ENCODE peak calls at places on chromosomes 13 and 19, in ten cellular contexts. G is OCI-LY7, Q is mesendoderm, W is neural progenitor cell, Y is DND-41, F is endothelial cell of umbilical vein, P is GM23338, I is PC-3, B is osteoblast, H is IMR-90. C is an unnamed sample.

GRCh38 chr13:40681341-40682051 is 15.1 kb upstream of the FOXO1 start:
- DNase-seq in G (no peak), Q (no peak), W (no peak), Y (no peak), F (peak), P (no peak), I (no peak), B (no peak), H (no peak), C (peak)

GRCh38 chr13:35524192-35524591 is 47.7 kb upstream of the MAB21L1 start:
- DNase-seq in G (no peak), Q (no peak), W (no peak), Y (no peak), F (no peak), P (no peak), I (no peak), B (no peak), H (no peak), C (no peak)

GRCh38 chr19:2567580-2567979 is 91.7 kb downstream of the GADD45B start:
- DNase-seq in G (no peak), Q (no peak), W (no peak), Y (no peak), F (no peak), P (no peak), I (no peak), B (no peak), H (no peak), C (no peak)

GRCh38 chr13:59641758-59642157 is 522.0 kb downstream of the DIAPH3 start:
- DNase-seq in G (no peak), Q (peak), W (no peak), Y (no peak), F (no peak), P (no peak), I (no peak), B (no peak), H (no peak), C (peak)

GRCh38 chr13:45055198-45055901 is 65.0 kb upstream of the GTF2F2 start:
- DNase-seq in G (no peak), Q (no peak), W (no peak), Y (no peak), F (peak), P (no peak), I (peak), B (peak), H (peak), C (peak)

GRCh38 chr13:100392709-100393630 is 195.6 kb downstream of the GGACT start:
- DNase-seq in G (no peak), Q (peak), W (no peak), Y (peak), F (peak), P (peak), I (peak), B (peak), H (peak), C (peak)

GRCh38 chr19:16952046-16952445 is 63.2 kb downstream of the F2RL3 start:
- DNase-seq in G (no peak), Q (no peak), W (no peak), Y (no peak), F (no peak), P (no peak), I (no peak), B (no peak), H (no peak), C (no peak)

GRCh38 chr13:31073859-31074718 is 87.6 kb downstream of the HSPH1 start:
- DNase-seq in G (peak), Q (peak), W (peak), Y (no peak), F (no peak), P (no peak), I (no peak), B (peak), H (peak), C (peak)

GRCh38 chr13:31027136-31027535 is 94.7 kb downstream of the TEX26 start:
- DNase-seq in G (no peak), Q (no peak), W (no peak), Y (no peak), F (no peak), P (no peak), I (no peak), B (no peak), H (no peak), C (no peak)

GRCh38 chr13:110714798-110715394 is 1.4 kb downstream of the ING1 start:
- DNase-seq in G (peak), Q (peak), W (peak), Y (peak), F (no peak), P (peak), I (peak), B (no peak), H (peak), C (peak)

GRCh38 chr13:42354246-42355117 is 82.5 kb downstream of the AKAP11 start:
- DNase-seq in G (peak), Q (peak), W (peak), Y (peak), F (peak), P (peak), I (peak), B (peak), H (peak), C (peak)

GRCh38 chr13:49784886-49785570 is 7.5 kb downstream of the KPNA3 start:
- DNase-seq in G (no peak), Q (no peak), W (no peak), Y (no peak), F (no peak), P (no peak), I (no peak), B (no peak), H (peak), C (no peak)

GRCh38 chr19:38252935-38253691 is 3.1 kb downstream of the PPP1R14A start:
- DNase-seq in G (no peak), Q (no peak), W (peak), Y (no peak), F (no peak), P (no peak), I (no peak), B (peak), H (no peak), C (no peak)

GRCh38 chr13:20711301-20712044 is 8.0 kb downstream of the IL17D start:
- DNase-seq in G (no peak), Q (peak), W (peak), Y (no peak), F (no peak), P (peak), I (no peak), B (no peak), H (no peak), C (no peak)

GRCh38 chr13:95569966-95570365 is 17.4 kb downstream of the CLDN10 start:
- DNase-seq in G (no peak), Q (no peak), W (no peak), Y (no peak), F (no peak), P (no peak), I (no peak), B (no peak), H (no peak), C (no peak)

GRCh38 chr13:34419025-34419424 is 523.0 kb upstream of the NBEA start:
- DNase-seq in G (no peak), Q (no peak), W (no peak), Y (no peak), F (no peak), P (no peak), I (no peak), B (no peak), H (no peak), C (peak)

GRCh38 chr19:41591951-41592562 is 16.1 kb downstream of the CEACAM21 start:
- DNase-seq in G (no peak), Q (no peak), W (no peak), Y (no peak), F (no peak), P (peak), I (no peak), B (no peak), H (no peak), C (no peak)

GRCh38 chr19:43595605-43595998 is 332 bp downstream of the IRGQ start:
- DNase-seq in G (no peak), Q (no peak), W (peak), Y (no peak), F (no peak), P (no peak), I (no peak), B (no peak), H (no peak), C (no peak)

GRCh38 chr19:41871573-41872383 is 5.3 kb upstream of the CD79A start:
- DNase-seq in G (peak), Q (peak), W (no peak), Y (peak), F (no peak), P (peak), I (no peak), B (no peak), H (no peak), C (no peak)

GRCh38 chr19:38360839-38361631 is 13.3 kb upstream of the PSMD8 start:
- DNase-seq in G (no peak), Q (no peak), W (peak), Y (no peak), F (no peak), P (no peak), I (no peak), B (no peak), H (no peak), C (no peak)

GRCh38 chr13:32228330-32229041 is 86.7 kb downstream of the ZAR1L start:
- DNase-seq in G (no peak), Q (peak), W (no peak), Y (no peak), F (no peak), P (peak), I (peak), B (peak), H (peak), C (no peak)

GRCh38 chr19:15934332-15935078 is at the start of gene CYP4F11:
- DNase-seq in G (peak), Q (no peak), W (no peak), Y (peak), F (no peak), P (no peak), I (peak), B (no peak), H (no peak), C (no peak)

GRCh38 chr13:33471182-33471581 is 185.6 kb upstream of the STARD13 start:
- DNase-seq in G (no peak), Q (no peak), W (peak), Y (no peak), F (no peak), P (no peak), I (peak), B (no peak), H (peak), C (peak)

GRCh38 chr13:109162248-109163051 is 533.0 kb downstream of the MYO16 start:
- DNase-seq in G (peak), Q (no peak), W (no peak), Y (peak), F (no peak), P (no peak), I (peak), B (no peak), H (no peak), C (no peak)

GRCh38 chr13:48437381-48437780 is 24.5 kb upstream of the LPAR6 start:
- DNase-seq in G (no peak), Q (no peak), W (no peak), Y (no peak), F (peak), P (no peak), I (no peak), B (no peak), H (peak), C (peak)

GRCh38 chr19:49932731-49933131 is 3.4 kb upstream of the NUP62 start:
- DNase-seq in G (no peak), Q (no peak), W (no peak), Y (peak), F (no peak), P (no peak), I (no peak), B (no peak), H (no peak), C (no peak)

GRCh38 chr13:80259159-80259558 is 81.8 kb downstream of the SPRY2 start:
- DNase-seq in G (no peak), Q (no peak), W (no peak), Y (no peak), F (no peak), P (no peak), I (no peak), B (no peak), H (no peak), C (no peak)

GRCh38 chr13:89695343-89696257 is 1651.9 kb upstream of the MIR17HG start:
- DNase-seq in G (peak), Q (peak), W (peak), Y (no peak), F (peak), P (peak), I (peak), B (no peak), H (peak), C (peak)

GRCh38 chr13:29909975-29910674 is 59.7 kb upstream of the UBL3 start:
- DNase-seq in G (no peak), Q (no peak), W (no peak), Y (no peak), F (no peak), P (no peak), I (peak), B (peak), H (peak), C (peak)

GRCh38 chr19:13808856-13809255 is 13.6 kb downstream of the ZSWIM4 start:
- DNase-seq in G (no peak), Q (no peak), W (no peak), Y (no peak), F (no peak), P (no peak), I (no peak), B (peak), H (no peak), C (no peak)

GRCh38 chr13:30880151-30880551 is 25.9 kb upstream of the MEDAG start:
- DNase-seq in G (no peak), Q (no peak), W (no peak), Y (no peak), F (no peak), P (no peak), I (no peak), B (no peak), H (peak), C (peak)

GRCh38 chr19:46350029-46350757 is 3.3 kb downstream of the PPP5C start:
- DNase-seq in G (peak), Q (no peak), W (no peak), Y (no peak), F (no peak), P (no peak), I (no peak), B (no peak), H (no peak), C (no peak)

GRCh38 chr13:43472344-43472743 is 314.4 kb downstream of the ENOX1 start:
- DNase-seq in G (no peak), Q (no peak), W (no peak), Y (no peak), F (peak), P (no peak), I (no peak), B (no peak), H (no peak), C (no peak)

GRCh38 chr19:3189702-3190469 is 4.2 kb downstream of the NCLN start:
- DNase-seq in G (no peak), Q (no peak), W (no peak), Y (no peak), F (no peak), P (peak), I (no peak), B (no peak), H (no peak), C (no peak)

GRCh38 chr19:47390533-47391488 is 28.5 kb downstream of the MEIS3 start:
- DNase-seq in G (no peak), Q (no peak), W (peak), Y (no peak), F (no peak), P (peak), I (no peak), B (no peak), H (no peak), C (peak)
- H3K4me2 ChIP-seq in G (peak), Q (no peak), W (no peak), Y (no peak), F (no peak), P (no peak), I (no peak), B (no peak), H (no peak), C (no peak)

GRCh38 chr13:28750187-28751045 is 31.6 kb upstream of the SLC46A3 start:
- DNase-seq in G (no peak), Q (no peak), W (no peak), Y (no peak), F (peak), P (no peak), I (peak), B (no peak), H (no peak), C (no peak)
- H3K4me2 ChIP-seq in G (no peak), Q (no peak), W (no peak), Y (no peak), F (no peak), P (no peak), I (peak), B (no peak), H (no peak), C (no peak)

DNA sequence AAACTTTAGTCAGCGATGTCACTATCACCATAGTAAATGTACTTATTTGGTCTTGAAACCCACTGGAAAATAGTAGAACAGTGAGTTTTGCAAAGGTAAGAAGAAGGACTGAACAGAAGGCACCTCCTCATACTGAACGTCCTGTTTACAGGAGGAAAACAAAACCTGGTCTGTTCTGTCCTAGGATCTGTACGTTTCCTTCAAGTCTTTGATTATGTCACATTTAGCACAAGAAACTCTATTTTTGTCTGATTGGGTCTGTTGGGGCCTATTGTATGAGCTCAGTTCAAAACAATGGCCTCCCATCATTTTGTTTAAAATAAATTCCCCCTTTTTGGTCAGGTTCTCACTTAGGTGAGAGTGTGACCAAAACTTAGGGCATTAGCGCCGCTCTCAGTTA is 11.2 kb upstream of the CFAP97D2 start:
- DNase-seq in G (no peak), Q (no peak), W (no peak), Y (no peak), F (no peak), P (no peak), I (no peak), B (no peak), H (no peak), C (no peak)
- H3K4me2 ChIP-seq in G (no peak), Q (no peak), W (no peak), Y (no peak), F (no peak), P (no peak), I (no peak), B (no peak), H (no peak), C (no peak)

GRCh38 chr19:9078651-9079050 is 8.2 kb upstream of the OR1M1 start:
- DNase-seq in G (no peak), Q (no peak), W (no peak), Y (no peak), F (no peak), P (no peak), I (no peak), B (no peak), H (no peak), C (no peak)
- H3K4me2 ChIP-seq in G (no peak), Q (no peak), W (no peak), Y (no peak), F (no peak), P (no peak), I (no peak), B (no peak), H (no peak), C (no peak)

C was measured in fibroblast of lung.